ENCODE peak calls at places on chromosome 1, in five cellular contexts. One of them, this sample, is unnamed.

GRCh38 chr1:30413111-30413440 is 310.3 kb downstream of the MATN1 start:
- DNase-seq in endothelial cell of umbilical vein: no peak
- DNase-seq in H1: no peak
- DNase-seq in transverse colon: no peak
- DNase-seq in GM23338: no peak
- DNase-seq in this sample: no peak

GRCh38 chr1:42282024-42282579 is 52.9 kb downstream of the FOXJ3 start:
- DNase-seq in endothelial cell of umbilical vein: no peak
- DNase-seq in H1: no peak
- DNase-seq in transverse colon: no peak
- DNase-seq in GM23338: no peak
- DNase-seq in this sample: no peak

GRCh38 chr1:27402349-27402754 is 9.9 kb downstream of the GPR3 start:
- DNase-seq in endothelial cell of umbilical vein: peak; percentile 74
- DNase-seq in H1: no peak
- DNase-seq in transverse colon: peak; percentile 83
- DNase-seq in GM23338: peak; percentile 75
- DNase-seq in this sample: peak; percentile 84

GRCh38 chr1:162187676-162188075 is 118.2 kb downstream of the NOS1AP start:
- DNase-seq in endothelial cell of umbilical vein: peak; percentile 72
- DNase-seq in H1: no peak
- DNase-seq in transverse colon: no peak
- DNase-seq in GM23338: no peak
- DNase-seq in this sample: no peak

GRCh38 chr1:200666309-200666708 is 3.4 kb downstream of the DDX59 start:
- DNase-seq in endothelial cell of umbilical vein: no peak
- DNase-seq in H1: no peak
- DNase-seq in transverse colon: no peak
- DNase-seq in GM23338: no peak
- DNase-seq in this sample: no peak

GRCh38 chr1:218476385-218476784 is 131.2 kb downstream of the TGFB2 start:
- DNase-seq in endothelial cell of umbilical vein: peak; percentile 65
- DNase-seq in H1: no peak
- DNase-seq in transverse colon: no peak
- DNase-seq in GM23338: no peak
- DNase-seq in this sample: no peak

GRCh38 chr1:206505702-206506375 is 1.5 kb upstream of the RASSF5 start:
- DNase-seq in endothelial cell of umbilical vein: no peak
- DNase-seq in H1: no peak
- DNase-seq in transverse colon: no peak
- DNase-seq in GM23338: peak; percentile 61
- DNase-seq in this sample: no peak

GRCh38 chr1:226632922-226633351 is 84.4 kb downstream of the STUM start:
- DNase-seq in endothelial cell of umbilical vein: no peak
- DNase-seq in H1: no peak
- DNase-seq in transverse colon: no peak
- DNase-seq in GM23338: no peak
- DNase-seq in this sample: no peak

GRCh38 chr1:20551945-20552727 is at the start of gene FAM43B:
- DNase-seq in endothelial cell of umbilical vein: peak; percentile 16
- DNase-seq in H1: no peak
- DNase-seq in transverse colon: peak; percentile 16
- DNase-seq in GM23338: peak; percentile 78
- DNase-seq in this sample: no peak

GRCh38 chr1:19262728-19263127 is 11.1 kb downstream of the MRTO4 start:
- DNase-seq in endothelial cell of umbilical vein: no peak
- DNase-seq in H1: no peak
- DNase-seq in transverse colon: no peak
- DNase-seq in GM23338: no peak
- DNase-seq in this sample: no peak

GRCh38 chr1:5455056-5455455 is 537.2 kb downstream of the NPHP4 start:
- DNase-seq in endothelial cell of umbilical vein: no peak
- DNase-seq in H1: no peak
- DNase-seq in transverse colon: no peak
- DNase-seq in GM23338: no peak
- DNase-seq in this sample: no peak

GRCh38 chr1:169879034-169879835 is 14.5 kb downstream of the SCYL3 start:
- DNase-seq in endothelial cell of umbilical vein: no peak
- DNase-seq in H1: no peak
- DNase-seq in transverse colon: no peak
- DNase-seq in GM23338: no peak
- DNase-seq in this sample: no peak

GRCh38 chr1:37574834-37575479 is 18.2 kb downstream of the DNALI1 start:
- DNase-seq in endothelial cell of umbilical vein: peak; percentile 81
- DNase-seq in H1: no peak
- DNase-seq in transverse colon: no peak
- DNase-seq in GM23338: no peak
- DNase-seq in this sample: no peak

GRCh38 chr1:212699839-212700596 is at the start of gene BATF3:
- DNase-seq in endothelial cell of umbilical vein: no peak
- DNase-seq in H1: no peak
- DNase-seq in transverse colon: peak; percentile 49
- DNase-seq in GM23338: peak; percentile 44
- DNase-seq in this sample: no peak
- TF ChIP-seq POLR2AphosphoS5 in endothelial cell of umbilical vein: no peak
- TF ChIP-seq POLR2AphosphoS5 in H1: no peak
- TF ChIP-seq POLR2AphosphoS5 in transverse colon: peak; percentile 33
- TF ChIP-seq POLR2AphosphoS5 in GM23338: no peak
- TF ChIP-seq POLR2AphosphoS5 in this sample: no peak

GRCh38 chr1:33080885-33081553 is at the start of gene AZIN2:
- DNase-seq in endothelial cell of umbilical vein: peak; percentile 92
- DNase-seq in H1: peak; percentile 80
- DNase-seq in transverse colon: peak; percentile 98
- DNase-seq in GM23338: peak; percentile 98
- DNase-seq in this sample: peak; percentile 97
- TF ChIP-seq POLR2AphosphoS5 in endothelial cell of umbilical vein: no peak
- TF ChIP-seq POLR2AphosphoS5 in H1: peak; percentile 69
- TF ChIP-seq POLR2AphosphoS5 in transverse colon: peak; percentile 92
- TF ChIP-seq POLR2AphosphoS5 in GM23338: peak; percentile 75
- TF ChIP-seq POLR2AphosphoS5 in this sample: no peak

GRCh38 chr1:211415700-211416099 is 76.3 kb downstream of the RD3 start:
- DNase-seq in endothelial cell of umbilical vein: no peak
- DNase-seq in H1: no peak
- DNase-seq in transverse colon: no peak
- DNase-seq in GM23338: no peak
- DNase-seq in this sample: no peak

GRCh38 chr1:211424018-211424417 is 67.9 kb downstream of the RD3 start:
- DNase-seq in endothelial cell of umbilical vein: no peak
- DNase-seq in H1: no peak
- DNase-seq in transverse colon: no peak
- DNase-seq in GM23338: no peak
- DNase-seq in this sample: no peak

GRCh38 chr1:211420389-211420788 is 71.6 kb downstream of the RD3 start:
- DNase-seq in endothelial cell of umbilical vein: no peak
- DNase-seq in H1: no peak
- DNase-seq in transverse colon: no peak
- DNase-seq in GM23338: no peak
- DNase-seq in this sample: no peak

DNA sequence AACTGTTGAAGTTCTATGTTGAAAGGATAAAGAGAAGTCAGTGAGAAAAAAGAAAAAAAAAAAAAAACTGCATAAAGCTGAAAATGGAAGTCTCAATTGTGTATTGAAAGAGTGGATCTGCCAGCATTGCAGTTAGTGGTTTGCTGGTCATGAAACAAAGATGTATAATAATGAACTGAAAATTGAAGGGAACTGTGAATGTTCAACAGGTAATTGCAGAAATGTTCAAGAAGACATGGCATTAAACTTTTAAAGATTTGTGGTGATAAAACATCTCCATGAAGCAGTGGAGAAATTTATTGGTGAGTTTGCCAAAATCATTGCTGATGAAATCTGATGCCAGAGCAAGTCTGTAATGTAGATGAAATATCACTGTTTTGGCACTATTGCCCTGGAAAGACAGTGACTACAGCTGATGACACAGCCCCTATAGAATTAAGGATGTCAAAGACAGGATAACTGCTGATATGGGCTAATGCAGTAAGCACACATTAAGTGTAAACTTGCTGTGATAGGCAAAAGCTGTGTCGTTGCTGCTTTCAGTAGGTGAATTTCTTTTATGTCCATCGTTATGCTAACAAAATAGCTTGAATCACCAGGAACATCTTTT is 71.0 kb downstream of the RD3 start:
- DNase-seq in endothelial cell of umbilical vein: no peak
- DNase-seq in H1: no peak
- DNase-seq in transverse colon: no peak
- DNase-seq in GM23338: no peak
- DNase-seq in this sample: no peak
- TF ChIP-seq POLR2AphosphoS5 in endothelial cell of umbilical vein: no peak
- TF ChIP-seq POLR2AphosphoS5 in H1: no peak
- TF ChIP-seq POLR2AphosphoS5 in transverse colon: no peak
- TF ChIP-seq POLR2AphosphoS5 in GM23338: no peak
- TF ChIP-seq POLR2AphosphoS5 in this sample: no peak

GRCh38 chr1:223133824-223134435 is 9.1 kb downstream of the TLR5 start:
- DNase-seq in endothelial cell of umbilical vein: peak; percentile 79
- DNase-seq in H1: peak; percentile 70
- DNase-seq in transverse colon: peak; percentile 87
- DNase-seq in GM23338: peak; percentile 95
- DNase-seq in this sample: peak; percentile 78
- TF ChIP-seq POLR2AphosphoS5 in endothelial cell of umbilical vein: no peak
- TF ChIP-seq POLR2AphosphoS5 in H1: no peak
- TF ChIP-seq POLR2AphosphoS5 in transverse colon: no peak
- TF ChIP-seq POLR2AphosphoS5 in GM23338: peak; percentile 50
- TF ChIP-seq POLR2AphosphoS5 in this sample: peak; percentile 29

DNA sequence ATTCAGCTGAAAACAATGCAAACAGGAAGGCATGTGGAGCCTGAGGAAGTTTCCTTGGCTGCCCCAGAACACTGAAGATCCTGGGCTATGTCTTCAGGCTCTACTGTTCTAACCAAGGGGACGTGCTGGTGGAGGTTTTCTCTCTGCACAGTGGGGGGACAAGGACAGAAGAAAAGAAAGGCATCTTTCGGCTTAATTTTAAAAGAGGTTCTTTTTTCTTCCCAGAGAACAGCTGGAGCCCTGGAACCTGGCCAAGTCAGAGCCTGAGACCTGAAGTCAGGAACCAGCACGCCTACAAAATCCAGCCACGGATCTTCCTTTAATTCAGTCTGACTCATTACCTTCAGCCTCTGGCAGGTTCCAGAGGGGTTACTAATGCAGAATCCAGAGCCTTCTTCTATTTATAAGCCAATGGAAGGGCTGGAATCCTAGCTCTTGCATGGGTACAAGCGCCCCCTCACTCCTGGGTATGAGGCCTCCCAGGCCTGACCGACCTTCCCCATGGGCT is 19.8 kb downstream of the CTNNBIP1 start:
- DNase-seq in endothelial cell of umbilical vein: peak; percentile 63
- DNase-seq in H1: no peak
- DNase-seq in transverse colon: peak; percentile 22
- DNase-seq in GM23338: peak; percentile 40
- DNase-seq in this sample: no peak
- TF ChIP-seq POLR2AphosphoS5 in endothelial cell of umbilical vein: no peak
- TF ChIP-seq POLR2AphosphoS5 in H1: no peak
- TF ChIP-seq POLR2AphosphoS5 in transverse colon: no peak
- TF ChIP-seq POLR2AphosphoS5 in GM23338: no peak
- TF ChIP-seq POLR2AphosphoS5 in this sample: no peak

GRCh38 chr1:203036537-203036936 is 10.2 kb downstream of the PPFIA4 start:
- DNase-seq in endothelial cell of umbilical vein: no peak
- DNase-seq in H1: no peak
- DNase-seq in transverse colon: no peak
- DNase-seq in GM23338: no peak
- DNase-seq in this sample: no peak

GRCh38 chr1:203039609-203040517 is 13.6 kb downstream of the PPFIA4 start:
- DNase-seq in endothelial cell of umbilical vein: no peak
- DNase-seq in H1: no peak
- DNase-seq in transverse colon: no peak
- DNase-seq in GM23338: peak; percentile 86
- DNase-seq in this sample: no peak

GRCh38 chr1:203037509-203038190 is 11.4 kb downstream of the PPFIA4 start:
- DNase-seq in endothelial cell of umbilical vein: no peak
- DNase-seq in H1: no peak
- DNase-seq in transverse colon: no peak
- DNase-seq in GM23338: no peak
- DNase-seq in this sample: no peak

GRCh38 chr1:203038891-203039608 is 12.8 kb downstream of the PPFIA4 start:
- DNase-seq in endothelial cell of umbilical vein: peak; percentile 57
- DNase-seq in H1: no peak
- DNase-seq in transverse colon: peak; percentile 74
- DNase-seq in GM23338: peak; percentile 93
- DNase-seq in this sample: peak; percentile 70

DNA sequence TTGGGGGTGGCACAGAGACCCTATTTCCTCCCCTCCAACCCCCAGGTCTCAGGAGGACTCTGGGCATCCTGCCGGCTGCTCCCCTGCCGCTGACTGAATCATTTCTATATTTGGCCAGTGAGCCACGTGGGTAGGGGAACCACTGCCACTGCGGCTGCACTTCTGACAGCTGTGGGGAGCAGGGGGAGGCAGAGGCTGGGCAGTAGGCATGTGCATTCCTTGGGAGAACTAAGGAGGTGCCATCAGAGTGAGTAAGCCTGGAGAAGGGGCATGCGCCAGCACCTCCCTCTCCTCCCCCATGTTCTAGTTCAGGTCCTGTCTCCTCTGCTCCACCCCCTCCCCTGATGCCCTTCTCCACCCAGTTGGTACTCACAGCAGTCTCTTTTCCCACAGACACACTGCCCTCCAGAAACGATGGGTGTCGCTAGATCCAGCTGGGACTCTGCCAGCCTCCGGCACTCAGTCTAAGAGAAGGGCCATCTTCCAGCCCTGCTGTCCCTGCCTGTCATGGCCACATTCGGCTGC is 12.0 kb downstream of the PPFIA4 start:
- DNase-seq in endothelial cell of umbilical vein: no peak
- DNase-seq in H1: no peak
- DNase-seq in transverse colon: peak; percentile 18
- DNase-seq in GM23338: no peak
- DNase-seq in this sample: no peak
- TF ChIP-seq POLR2AphosphoS5 in endothelial cell of umbilical vein: no peak
- TF ChIP-seq POLR2AphosphoS5 in H1: no peak
- TF ChIP-seq POLR2AphosphoS5 in transverse colon: no peak
- TF ChIP-seq POLR2AphosphoS5 in GM23338: no peak
- TF ChIP-seq POLR2AphosphoS5 in this sample: no peak

GRCh38 chr1:184802739-184803492 is 48.3 kb upstream of the EDEM3 start:
- DNase-seq in endothelial cell of umbilical vein: no peak
- DNase-seq in H1: no peak
- DNase-seq in transverse colon: no peak
- DNase-seq in GM23338: no peak
- DNase-seq in this sample: no peak
- TF ChIP-seq POLR2AphosphoS5 in endothelial cell of umbilical vein: no peak
- TF ChIP-seq POLR2AphosphoS5 in H1: no peak
- TF ChIP-seq POLR2AphosphoS5 in transverse colon: peak; percentile 15
- TF ChIP-seq POLR2AphosphoS5 in GM23338: no peak
- TF ChIP-seq POLR2AphosphoS5 in this sample: no peak

GRCh38 chr1:207797229-207797973 is 45.5 kb downstream of the CD46 start:
- DNase-seq in endothelial cell of umbilical vein: peak; percentile 91
- DNase-seq in H1: peak; percentile 31
- DNase-seq in transverse colon: peak; percentile 90
- DNase-seq in GM23338: peak; percentile 89
- DNase-seq in this sample: peak; percentile 79
- TF ChIP-seq POLR2AphosphoS5 in endothelial cell of umbilical vein: no peak
- TF ChIP-seq POLR2AphosphoS5 in H1: peak; percentile 48
- TF ChIP-seq POLR2AphosphoS5 in transverse colon: peak; percentile 15
- TF ChIP-seq POLR2AphosphoS5 in GM23338: no peak
- TF ChIP-seq POLR2AphosphoS5 in this sample: no peak

This sample was measured in breast epithelium.